ENCODE peak calls at places on chromosomes 5 and 9, in eight cellular contexts. E is GM23338, D is HepG2, G is A549, T is HCT116, S is K562, K is SK-N-SH, Y is HL-60. R is an unnamed sample.

GRCh38 chr5:181108578-181109165 is 22.3 kb downstream of the OR2V1 start:
- DNase-seq in E (no peak), D (no peak), G (no peak), T (no peak), S (no peak), K (no peak), Y (no peak), R (no peak)

GRCh38 chr9:93081081-93081529 is 14.9 kb upstream of the CARD19 start:
- DNase-seq in E (no peak), D (no peak), G (no peak), T (no peak), S (no peak), K (peak), Y (no peak), R (no peak)

GRCh38 chr5:159814810-159815585 is 101.3 kb upstream of the ADRA1B start:
- DNase-seq in E (no peak), D (no peak), G (peak), T (no peak), S (no peak), K (no peak), Y (no peak), R (no peak)

GRCh38 chr5:54610197-54610898 is 92.8 kb downstream of the SNX18 start:
- DNase-seq in E (no peak), D (no peak), G (no peak), T (no peak), S (no peak), K (no peak), Y (no peak), R (no peak)

GRCh38 chr9:122097679-122098315 is 4.7 kb upstream of the TTLL11 start:
- DNase-seq in E (no peak), D (no peak), G (no peak), T (no peak), S (no peak), K (no peak), Y (peak), R (no peak)

GRCh38 chr9:77215874-77216273 is 38.5 kb downstream of the VPS13A start:
- DNase-seq in E (peak), D (peak), G (peak), T (no peak), S (no peak), K (no peak), Y (no peak), R (no peak)

GRCh38 chr9:105067895-105068580 is 140.1 kb upstream of the ABCA1 start:
- DNase-seq in E (no peak), D (no peak), G (peak), T (no peak), S (no peak), K (no peak), Y (peak), R (no peak)

GRCh38 chr5:31361234-31361633 is 167.7 kb downstream of the CDH6 start:
- DNase-seq in E (no peak), D (no peak), G (no peak), T (no peak), S (no peak), K (peak), Y (no peak), R (no peak)

GRCh38 chr5:54761213-54761701 is 224.1 kb downstream of the ESM1 start:
- DNase-seq in E (no peak), D (no peak), G (peak), T (no peak), S (no peak), K (no peak), Y (no peak), R (no peak)

GRCh38 chr9:97987490-97987889 is 4.3 kb downstream of the ANP32B start:
- DNase-seq in E (no peak), D (no peak), G (no peak), T (no peak), S (no peak), K (no peak), Y (no peak), R (no peak)

GRCh38 chr5:75756191-75756590 is 39.0 kb upstream of the POC5 start:
- DNase-seq in E (no peak), D (no peak), G (no peak), T (no peak), S (no peak), K (no peak), Y (no peak), R (no peak)

GRCh38 chr5:176887252-176887849 is 11.8 kb downstream of the HK3 start:
- DNase-seq in E (no peak), D (no peak), G (no peak), T (no peak), S (no peak), K (peak), Y (no peak), R (no peak)

GRCh38 chr5:35345222-35345621 is 114.9 kb upstream of the PRLR start:
- DNase-seq in E (peak), D (peak), G (peak), T (no peak), S (no peak), K (no peak), Y (no peak), R (no peak)

GRCh38 chr9:21574261-21574660 is 92.1 kb upstream of the IFNE start:
- DNase-seq in E (no peak), D (no peak), G (no peak), T (no peak), S (no peak), K (no peak), Y (no peak), R (no peak)

GRCh38 chr5:157108961-157109360 is at the start of gene HAVCR2:
- DNase-seq in E (no peak), D (no peak), G (no peak), T (no peak), S (no peak), K (no peak), Y (no peak), R (no peak)

GRCh38 chr5:113806250-113806649 is 292.8 kb downstream of the YTHDC2 start:
- DNase-seq in E (peak), D (no peak), G (no peak), T (no peak), S (no peak), K (no peak), Y (no peak), R (no peak)

GRCh38 chr9:89247431-89248370 is 63.3 kb upstream of the CKS2 start:
- DNase-seq in E (peak), D (no peak), G (no peak), T (no peak), S (no peak), K (no peak), Y (no peak), R (no peak)

GRCh38 chr9:85178486-85178885 is 509.0 kb downstream of the NTRK2 start:
- DNase-seq in E (peak), D (no peak), G (no peak), T (no peak), S (no peak), K (no peak), Y (no peak), R (no peak)

GRCh38 chr9:4955836-4956235 is 29.2 kb upstream of the JAK2 start:
- DNase-seq in E (no peak), D (no peak), G (peak), T (no peak), S (no peak), K (no peak), Y (no peak), R (no peak)

GRCh38 chr9:21455320-21455719 is 15.1 kb downstream of the IFNA1 start:
- DNase-seq in E (peak), D (peak), G (peak), T (peak), S (no peak), K (peak), Y (peak), R (peak)

GRCh38 chr9:136274786-136275654 is 28.9 kb downstream of the CCDC187 start:
- DNase-seq in E (no peak), D (no peak), G (no peak), T (no peak), S (no peak), K (no peak), Y (no peak), R (no peak)

GRCh38 chr5:14295610-14296009 is 152.5 kb downstream of the TRIO start:
- DNase-seq in E (no peak), D (no peak), G (no peak), T (no peak), S (no peak), K (no peak), Y (no peak), R (no peak)

GRCh38 chr5:132746592-132747063 is 598 bp upstream of the CCNI2 start:
- DNase-seq in E (peak), D (no peak), G (peak), T (peak), S (no peak), K (no peak), Y (no peak), R (no peak)

GRCh38 chr9:136662656-136663310 is at the start of gene EGFL7:
- DNase-seq in E (no peak), D (no peak), G (no peak), T (no peak), S (peak), K (no peak), Y (no peak), R (no peak)

GRCh38 chr5:139363937-139364336 is 19.2 kb downstream of the SLC23A1 start:
- DNase-seq in E (no peak), D (no peak), G (no peak), T (no peak), S (no peak), K (no peak), Y (no peak), R (no peak)

GRCh38 chr5:60382761-60383160 is 317.2 kb downstream of the DEPDC1B start:
- DNase-seq in E (peak), D (no peak), G (peak), T (peak), S (no peak), K (peak), Y (peak), R (peak)

GRCh38 chr5:72328172-72328571 is 8.0 kb downstream of the PTCD2 start:
- DNase-seq in E (no peak), D (no peak), G (peak), T (no peak), S (no peak), K (peak), Y (no peak), R (no peak)

GRCh38 chr5:10797246-10797645 is 36.2 kb upstream of the DAP start:
- DNase-seq in E (no peak), D (no peak), G (no peak), T (no peak), S (no peak), K (no peak), Y (peak), R (no peak)

GRCh38 chr5:95771109-95771708 is 40.1 kb downstream of the RHOBTB3 start:
- DNase-seq in E (no peak), D (peak), G (no peak), T (no peak), S (no peak), K (no peak), Y (no peak), R (no peak)

DNA sequence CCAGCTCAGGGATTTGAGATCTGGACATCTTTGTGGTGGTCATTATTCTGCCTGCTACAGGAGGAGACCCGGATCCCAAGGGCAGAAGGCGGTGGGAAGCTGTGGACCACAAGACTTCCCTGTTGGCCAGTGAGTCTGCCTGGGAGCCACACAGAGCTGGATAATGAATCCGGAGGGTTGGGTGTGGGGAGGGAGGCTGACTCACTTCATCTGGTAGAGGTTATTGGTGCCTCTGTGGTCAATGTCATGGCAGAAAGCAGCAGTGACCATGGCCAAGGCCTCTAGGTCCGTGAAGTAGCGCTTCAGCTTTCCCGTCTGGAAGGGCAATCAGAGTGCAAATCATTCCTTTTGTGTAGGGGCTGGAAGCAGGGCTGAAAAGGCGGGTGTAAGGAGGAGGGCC is 58.5 kb downstream of the PDE6A start:
- DNase-seq in E (no peak), D (no peak), G (no peak), T (no peak), S (no peak), K (no peak), Y (no peak), R (no peak)
- TF ChIP-seq REST in E (no peak), D (no peak), G (no peak), T (no peak), S (no peak), K (no peak), Y (no peak), R (no peak)

DNA sequence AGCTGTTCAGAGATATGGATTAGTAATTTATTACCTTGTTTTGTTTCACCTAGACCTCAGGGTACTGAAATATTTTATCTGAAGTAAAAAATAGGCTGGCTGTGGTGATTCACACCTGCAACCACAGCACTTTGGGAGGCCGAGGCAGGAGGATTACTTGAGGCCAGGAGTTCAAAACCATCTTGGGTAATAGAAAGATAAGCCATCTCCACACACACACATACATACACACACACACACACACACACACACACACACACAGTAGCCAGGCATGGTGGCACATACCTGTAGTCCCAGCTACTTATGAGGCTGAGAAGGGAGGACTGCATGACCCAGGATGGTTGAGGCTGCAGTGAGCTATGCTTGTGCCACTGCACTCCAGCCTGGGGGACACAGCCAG is 3.7 kb downstream of the ANXA2R start:
- DNase-seq in E (no peak), D (no peak), G (no peak), T (no peak), S (no peak), K (no peak), Y (no peak), R (peak)
- TF ChIP-seq REST in E (no peak), D (no peak), G (no peak), T (no peak), S (no peak), K (no peak), Y (no peak), R (no peak)

GRCh38 chr5:40988761-40989510 is 79.6 kb downstream of the C7 start:
- DNase-seq in E (peak), D (peak), G (peak), T (no peak), S (no peak), K (no peak), Y (no peak), R (no peak)

GRCh38 chr5:40987349-40987748 is 78.1 kb downstream of the C7 start:
- DNase-seq in E (no peak), D (no peak), G (no peak), T (no peak), S (no peak), K (no peak), Y (no peak), R (no peak)

GRCh38 chr5:40991168-40991980 is 79.8 kb downstream of the MROH2B start:
- DNase-seq in E (no peak), D (peak), G (peak), T (no peak), S (no peak), K (no peak), Y (no peak), R (no peak)

GRCh38 chr5:40995816-40996586 is 75.1 kb downstream of the MROH2B start:
- DNase-seq in E (no peak), D (no peak), G (peak), T (no peak), S (no peak), K (no peak), Y (no peak), R (no peak)

DNA sequence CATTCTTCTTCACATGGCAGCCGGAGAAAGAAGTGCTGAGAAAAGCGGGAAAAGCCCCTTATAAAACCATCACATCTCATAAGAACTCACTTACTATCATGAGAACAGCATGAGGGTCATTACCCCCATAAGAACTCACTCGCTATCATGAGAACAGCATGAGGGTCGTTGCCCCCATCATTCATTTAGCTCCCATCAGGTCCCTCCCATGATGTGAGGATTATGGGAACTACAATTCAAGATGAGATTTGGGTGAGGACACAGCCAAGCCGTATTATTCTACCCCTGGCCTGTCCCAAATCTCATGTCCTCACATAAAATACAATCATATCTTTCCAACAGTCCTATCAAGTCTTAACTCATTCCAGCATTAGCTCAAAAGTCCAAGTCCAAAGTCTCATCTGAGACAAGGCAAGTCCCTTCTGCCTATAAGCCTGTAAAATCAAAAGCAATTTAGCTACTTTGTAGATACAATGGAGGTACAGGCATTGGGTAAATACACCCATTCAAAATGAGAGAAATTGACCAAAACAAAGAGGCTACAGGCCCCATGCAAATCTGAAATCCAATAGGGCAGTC is 79.1 kb downstream of the MROH2B start:
- DNase-seq in E (no peak), D (no peak), G (no peak), T (no peak), S (no peak), K (no peak), Y (no peak), R (no peak)
- TF ChIP-seq REST in E (no peak), D (no peak), G (no peak), T (no peak), S (no peak), K (no peak), Y (no peak), R (no peak)

DNA sequence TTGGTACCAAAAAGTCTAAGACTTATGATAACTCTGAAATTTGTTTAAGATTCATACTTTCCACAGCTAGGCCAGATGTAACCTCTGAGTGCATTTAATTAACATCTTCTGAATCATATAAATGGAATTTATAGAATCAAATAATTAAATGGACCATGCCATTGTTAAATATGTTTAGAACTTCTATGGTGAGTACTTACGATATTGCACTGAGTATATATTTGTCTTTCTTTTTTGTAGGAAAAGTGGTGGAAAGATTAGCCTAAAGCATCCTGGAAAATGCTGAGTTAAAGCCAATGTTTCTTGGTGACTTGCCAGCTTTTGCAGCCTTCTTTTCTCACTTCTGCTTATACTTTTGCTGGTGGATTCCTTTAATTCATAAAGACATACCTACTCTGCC is 11.8 kb downstream of the SPINK6 start:
- DNase-seq in E (no peak), D (no peak), G (no peak), T (no peak), S (no peak), K (no peak), Y (no peak), R (no peak)
- TF ChIP-seq REST in E (no peak), D (no peak), G (no peak), T (no peak), S (no peak), K (no peak), Y (no peak), R (no peak)

DNA sequence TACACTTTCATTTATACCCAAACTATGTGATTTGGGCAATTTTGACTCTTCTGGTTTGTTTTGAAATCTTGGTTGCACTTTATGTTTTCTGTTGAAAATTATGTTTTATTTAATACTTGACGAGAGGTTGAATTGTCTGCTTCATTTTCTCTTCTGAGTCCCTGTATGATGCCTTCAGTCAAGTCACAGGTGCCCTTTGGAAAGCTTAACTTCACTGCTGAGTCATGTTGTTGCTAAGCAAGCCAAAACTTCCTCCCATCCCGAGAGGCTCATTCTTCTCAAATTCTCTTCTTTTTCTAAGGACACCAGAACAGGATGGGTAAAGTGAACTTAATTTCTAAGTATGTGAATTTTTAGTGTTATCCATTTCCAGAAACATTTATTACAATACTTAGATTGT is 455.3 kb upstream of the PTGER4 start:
- DNase-seq in E (no peak), D (no peak), G (no peak), T (no peak), S (no peak), K (no peak), Y (no peak), R (no peak)
- TF ChIP-seq REST in E (no peak), D (no peak), G (no peak), T (no peak), S (no peak), K (no peak), Y (no peak), R (no peak)

GRCh38 chr9:101486693-101487442 is 46.8 kb upstream of the RNF20 start:
- DNase-seq in E (peak), D (no peak), G (peak), T (peak), S (peak), K (peak), Y (no peak), R (no peak)

GRCh38 chr9:101481296-101481695 is 45.7 kb upstream of the ALDOB start:
- DNase-seq in E (no peak), D (no peak), G (no peak), T (no peak), S (no peak), K (no peak), Y (no peak), R (no peak)

GRCh38 chr9:101487443-101487855 is 46.2 kb upstream of the RNF20 start:
- DNase-seq in E (peak), D (no peak), G (no peak), T (no peak), S (no peak), K (no peak), Y (no peak), R (no peak)

GRCh38 chr9:101484046-101484445 is 48.5 kb upstream of the ALDOB start:
- DNase-seq in E (no peak), D (no peak), G (no peak), T (no peak), S (no peak), K (no peak), Y (no peak), R (no peak)

DNA sequence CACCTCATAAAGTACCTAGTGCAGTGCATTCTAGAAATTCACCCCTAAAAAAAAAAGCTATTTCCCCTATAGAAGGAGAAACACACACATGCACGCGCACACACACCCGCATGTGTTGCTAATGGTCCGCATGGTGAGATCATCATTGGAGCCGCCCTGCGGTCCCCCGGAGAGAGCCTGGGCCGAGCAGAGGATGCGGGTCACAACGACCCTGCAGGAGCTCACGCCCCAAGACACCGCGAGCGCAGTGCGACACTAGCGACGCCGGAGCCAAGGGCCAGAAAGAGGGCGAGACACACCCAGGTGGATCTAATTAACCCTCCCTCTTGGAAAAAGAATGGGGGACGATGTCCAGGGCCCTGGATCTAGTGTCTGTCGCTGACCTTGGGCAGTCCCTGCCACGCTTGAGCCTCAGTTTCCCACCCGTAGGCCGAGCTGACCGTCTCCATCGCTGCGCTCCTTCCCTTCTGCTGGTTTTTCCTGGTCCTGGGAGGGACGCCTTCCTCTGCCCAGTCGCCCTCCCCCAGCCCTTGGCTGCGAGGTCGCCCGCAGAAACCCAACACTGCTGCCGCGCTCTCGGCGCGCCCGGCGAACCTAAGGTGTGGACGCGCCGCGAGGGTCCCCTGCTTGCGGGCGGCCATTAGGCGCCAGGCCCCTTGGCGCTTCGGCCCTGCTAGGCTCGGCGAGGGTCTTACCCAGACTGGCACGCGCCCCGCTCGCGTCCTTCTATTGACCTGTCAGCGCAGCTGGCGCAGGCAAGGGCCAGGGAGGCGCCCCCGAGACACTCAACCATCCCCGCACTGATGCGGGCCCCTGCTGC is 47.6 kb upstream of the RNF20 start:
- DNase-seq in E (peak), D (no peak), G (peak), T (peak), S (peak), K (peak), Y (no peak), R (no peak)
- TF ChIP-seq REST in E (no peak), D (no peak), G (no peak), T (no peak), S (no peak), K (no peak), Y (no peak), R (no peak)

R was measured in Panc1.